ENCODE peak calls at places on chromosomes 6 and 20, in seven cellular contexts. O is thyroid gland, J is H54, T is upper lobe of left lung, Q is GM12891, G is GM12878, K is uterus. H is an unnamed sample.

GRCh38 chr20:3847419-3847940 is 846 bp downstream of the MAVS start:
- DNase-seq in O (no peak), J (no peak), T (no peak), Q (no peak), G (no peak), K (no peak), H (no peak)

GRCh38 chr6:169172435-169172834 is 81.2 kb downstream of the THBS2 start:
- DNase-seq in O (peak; percentile 45), J (peak; percentile 80), T (no peak), Q (no peak), G (no peak), K (peak; percentile 55), H (no peak)

GRCh38 chr6:161242779-161243693 is 30.8 kb downstream of the AGPAT4 start:
- DNase-seq in O (peak; percentile 44), J (no peak), T (peak; percentile 76), Q (no peak), G (no peak), K (no peak), H (no peak)

GRCh38 chr6:220736-221475 is 71.4 kb upstream of the DUSP22 start:
- DNase-seq in O (no peak), J (no peak), T (no peak), Q (no peak), G (peak; percentile 78), K (no peak), H (no peak)

GRCh38 chr6:165849539-165850430 is 186.7 kb upstream of the PDE10A start:
- DNase-seq in O (peak; percentile 88), J (no peak), T (no peak), Q (no peak), G (no peak), K (peak; percentile 50), H (no peak)

GRCh38 chr20:10463622-10464021 is 28.5 kb downstream of the SLX4IP start:
- DNase-seq in O (no peak), J (no peak), T (no peak), Q (no peak), G (no peak), K (no peak), H (no peak)

GRCh38 chr6:8506123-8506522 is 70.8 kb upstream of the SLC35B3 start:
- DNase-seq in O (no peak), J (no peak), T (no peak), Q (no peak), G (no peak), K (no peak), H (no peak)

GRCh38 chr6:135423649-135424128 is 73.9 kb downstream of the AHI1 start:
- DNase-seq in O (no peak), J (no peak), T (no peak), Q (no peak), G (peak; percentile 16), K (no peak), H (no peak)

GRCh38 chr6:6521961-6522360 is 66.6 kb upstream of the LY86 start:
- DNase-seq in O (no peak), J (no peak), T (no peak), Q (no peak), G (no peak), K (no peak), H (no peak)

GRCh38 chr6:56938634-56939294 is 16.1 kb upstream of the BEND6 start:
- DNase-seq in O (no peak), J (peak; percentile 70), T (no peak), Q (no peak), G (no peak), K (peak; percentile 28), H (no peak)

GRCh38 chr20:47985092-47985850 is 200.0 kb upstream of the SULF2 start:
- DNase-seq in O (no peak), J (peak; percentile 50), T (peak; percentile 69), Q (no peak), G (no peak), K (no peak), H (no peak)

GRCh38 chr6:155200012-155200411 is 63.8 kb upstream of the CLDN20 start:
- DNase-seq in O (no peak), J (no peak), T (no peak), Q (no peak), G (no peak), K (no peak), H (no peak)
- TF ChIP-seq POLR2A in O (no peak), J (no peak), T (no peak), Q (no peak), G (no peak), K (no peak), H (no peak)

GRCh38 chr6:24357336-24358218 is at the start of gene DCDC2:
- DNase-seq in O (peak; percentile 96), J (no peak), T (peak; percentile 94), Q (no peak), G (no peak), K (no peak), H (peak; percentile 77)
- TF ChIP-seq POLR2A in O (no peak), J (no peak), T (peak; percentile 63), Q (no peak), G (no peak), K (no peak), H (peak; percentile 33)

DNA sequence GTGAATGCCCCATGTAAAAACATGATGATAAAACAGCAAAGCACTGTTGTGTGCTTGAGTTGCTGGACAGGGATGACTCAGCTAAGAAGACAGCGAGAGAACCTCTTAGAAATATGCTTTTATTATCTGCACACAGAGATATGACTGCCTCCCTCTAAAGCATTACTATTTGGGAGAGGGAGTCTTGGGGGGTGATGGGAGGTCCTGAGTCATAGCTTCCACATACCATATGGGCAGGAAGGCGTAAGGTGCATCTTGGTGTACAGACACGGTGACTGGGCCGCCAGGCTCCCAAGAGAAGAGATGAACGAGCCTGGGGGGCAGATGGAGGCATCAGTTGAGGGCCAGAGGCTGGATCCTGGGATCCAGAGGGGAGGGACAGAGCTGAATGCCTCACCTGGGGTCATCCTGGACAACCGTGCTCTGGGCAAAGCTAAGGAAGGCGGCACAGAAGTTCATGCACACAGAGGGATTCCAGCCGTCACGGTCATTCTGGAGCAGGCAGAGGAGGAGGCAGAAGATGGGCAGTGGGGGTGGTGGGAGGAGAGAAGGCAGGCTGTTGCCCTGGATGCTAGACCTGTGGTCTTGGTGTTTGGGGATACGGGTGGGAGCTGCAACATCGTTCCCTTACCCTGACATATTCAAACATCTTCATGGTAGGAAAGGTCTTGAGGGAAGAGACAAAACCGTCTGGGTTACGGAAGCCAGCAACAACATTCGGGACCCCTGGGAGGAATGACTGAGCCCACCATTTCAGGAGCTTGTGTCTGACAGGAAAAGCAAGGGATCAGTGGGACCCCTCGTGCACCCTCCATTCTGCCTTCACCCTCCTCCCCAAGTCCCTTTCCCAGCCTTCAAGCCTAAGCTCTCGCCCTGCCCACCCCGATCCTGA is 2.0 kb downstream of the DXO start:
- DNase-seq in O (no peak), J (no peak), T (no peak), Q (no peak), G (no peak), K (no peak), H (no peak)
- TF ChIP-seq POLR2A in O (no peak), J (no peak), T (no peak), Q (no peak), G (no peak), K (no peak), H (no peak)

GRCh38 chr6:29759457-29759856 is 36.2 kb downstream of the HLA-F start:
- DNase-seq in O (no peak), J (no peak), T (no peak), Q (no peak), G (no peak), K (no peak), H (no peak)
- TF ChIP-seq POLR2A in O (no peak), J (no peak), T (no peak), Q (no peak), G (no peak), K (no peak), H (no peak)

DNA sequence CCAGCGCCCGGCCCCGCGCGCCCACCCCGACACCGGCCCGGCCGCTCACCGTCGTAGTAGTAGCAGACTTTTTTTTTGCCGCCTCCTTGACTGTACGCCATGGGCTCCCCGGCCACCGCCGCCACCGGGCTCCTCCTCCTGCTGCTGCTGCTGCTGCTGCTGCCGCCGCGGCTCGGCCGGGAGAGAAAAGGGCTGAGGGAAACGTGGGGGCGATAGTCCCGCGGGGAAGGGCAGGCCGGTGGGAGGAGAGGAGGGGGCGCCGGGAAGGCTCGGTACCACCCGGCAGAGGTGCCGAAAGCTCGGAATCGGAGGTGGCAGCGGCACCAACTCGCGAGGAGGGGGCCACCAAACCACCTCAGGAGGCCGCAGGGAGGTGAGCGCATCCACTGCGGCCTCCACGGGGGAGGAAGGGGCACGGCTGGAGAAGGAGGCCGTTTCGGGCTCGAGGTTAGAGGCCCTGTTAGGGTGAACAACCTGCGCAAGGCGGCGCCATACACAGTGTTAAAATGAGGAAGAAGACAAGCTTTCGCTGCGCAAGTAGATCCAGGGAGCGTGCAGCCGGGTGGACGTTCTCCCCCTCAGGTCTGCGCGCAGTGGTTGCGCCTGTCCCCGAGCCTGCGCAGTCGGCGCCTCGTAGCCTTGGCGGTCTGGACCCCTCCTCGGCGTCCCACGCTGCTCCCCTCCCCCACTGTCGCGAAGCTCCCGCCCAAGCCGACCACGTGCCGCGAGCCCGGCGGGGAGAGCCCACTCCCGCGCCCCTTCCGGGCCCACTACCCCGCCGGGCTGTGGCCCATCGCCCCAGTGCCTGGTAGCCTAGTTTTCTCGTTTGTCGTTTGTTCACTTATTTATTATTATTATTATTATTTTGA is at the start of gene HDAC2:
- DNase-seq in O (peak; percentile 86), J (peak; percentile 56), T (peak; percentile 87), Q (peak; percentile 86), G (peak; percentile 71), K (peak; percentile 85), H (peak; percentile 69)
- TF ChIP-seq POLR2A in O (peak; percentile 37), J (peak; percentile 67), T (peak; percentile 70), Q (peak; percentile 66), G (peak; percentile 84), K (no peak), H (peak; percentile 53)

H was measured in prostate gland.